ENCODE peak calls at places on chromosomes 16 and 17, in nine cellular contexts. N, C, U, O, G, J, M, E and T are unnamed samples.

GRCh38 chr17:58534901-58535421 is 20.5 kb upstream of the MTMR4 start:
- DNase-seq in C (peak; percentile 47), E (no peak), N (no peak), M (no peak), O (no peak), U (no peak), G (no peak), J (no peak), T (peak; percentile 98)

GRCh38 chr16:79658301-79659001 is 57.9 kb upstream of the MAF start:
- DNase-seq in N (no peak), J (no peak), O (peak; percentile 74), U (no peak), C (peak; percentile 93), M (no peak), G (peak; percentile 13), E (peak; percentile 18), T (peak; percentile 82)

GRCh38 chr17:50065056-50065455 is 9.1 kb downstream of the ITGA3 start:
- DNase-seq in J (no peak), N (no peak), E (no peak), O (no peak), C (no peak), M (no peak), U (no peak), G (no peak), T (peak; percentile 52)

GRCh38 chr17:41415833-41416335 is 8.5 kb downstream of the KRT37 start:
- DNase-seq in O (peak; percentile 48), G (no peak), N (no peak), J (no peak), U (no peak), E (no peak), C (peak; percentile 74), M (peak; percentile 63), T (peak; percentile 90)

GRCh38 chr16:78307824-78308528 is 208.5 kb downstream of the WWOX start:
- DNase-seq in G (no peak), U (no peak), E (no peak), N (no peak), O (no peak), C (no peak), J (no peak), M (no peak), T (no peak)

GRCh38 chr17:2595736-2596135 is 2.3 kb downstream of the PAFAH1B1 start:
- DNase-seq in E (no peak), O (no peak), J (no peak), N (no peak), G (no peak), C (no peak), U (no peak), M (no peak), T (peak; percentile 54)

GRCh38 chr17:44095647-44096496 is 25.3 kb downstream of the G6PC3 start:
- DNase-seq in J (peak; percentile 62), E (peak; percentile 64), M (peak; percentile 51), O (peak; percentile 60), N (no peak), C (peak; percentile 60), G (peak; percentile 92), U (no peak), T (peak; percentile 96)

GRCh38 chr16:67039260-67040020 is 10.5 kb downstream of the CBFB start:
- DNase-seq in G (no peak), N (no peak), M (no peak), C (no peak), J (no peak), U (no peak), O (no peak), E (no peak), T (no peak)

GRCh38 chr16:14364386-14365199 is 265.5 kb downstream of the PARN start:
- DNase-seq in U (no peak), M (no peak), C (no peak), E (no peak), N (no peak), J (no peak), G (peak; percentile 43), O (peak; percentile 94), T (peak; percentile 90)

GRCh38 chr16:49158029-49158642 is 123.5 kb downstream of the CBLN1 start:
- DNase-seq in O (no peak), E (no peak), M (no peak), C (no peak), U (peak; percentile 8), G (peak; percentile 91), J (peak; percentile 16), N (no peak), T (no peak)

GRCh38 chr16:80585764-80586163 is 45.0 kb downstream of the DYNLRB2 start:
- DNase-seq in M (no peak), J (no peak), E (no peak), G (no peak), U (peak; percentile 30), C (no peak), O (no peak), N (no peak), T (no peak)

GRCh38 chr17:80441133-80441578 is 26.2 kb downstream of the ENDOV start:
- DNase-seq in O (no peak), N (no peak), M (no peak), E (no peak), U (peak; percentile 69), G (peak; percentile 92), J (peak; percentile 82), C (peak; percentile 51), T (peak; percentile 97)

GRCh38 chr16:53207810-53208752 is 153.3 kb downstream of the CHD9 start:
- DNase-seq in U (peak; percentile 32), M (peak; percentile 52), E (peak; percentile 45), C (peak; percentile 59), O (peak; percentile 59), N (no peak), G (peak; percentile 86), J (peak; percentile 81), T (peak; percentile 83)

GRCh38 chr17:58956997-58957724 is 149.5 kb downstream of the TRIM37 start:
- DNase-seq in C (no peak), U (no peak), E (no peak), N (no peak), J (no peak), G (no peak), M (no peak), O (no peak), T (peak; percentile 88)

GRCh38 chr17:72514888-72515287 is 394.1 kb downstream of the SOX9 start:
- DNase-seq in O (no peak), U (no peak), C (no peak), N (no peak), J (no peak), E (no peak), M (peak; percentile 11), G (no peak), T (no peak)

GRCh38 chr17:73427198-73427597 is 115.4 kb upstream of the CDC42EP4 start:
- DNase-seq in M (no peak), J (no peak), C (no peak), E (no peak), N (no peak), O (no peak), U (no peak), G (no peak), T (no peak)

GRCh38 chr16:69917739-69918138 is 33.4 kb upstream of the CLEC18A start:
- DNase-seq in E (peak; percentile 75), N (no peak), M (peak; percentile 77), U (no peak), O (peak; percentile 90), G (peak; percentile 76), J (no peak), C (peak; percentile 92), T (peak; percentile 89)

GRCh38 chr16:20884240-20884556 is 16.0 kb downstream of the DCUN1D3 start:
- DNase-seq in N (no peak), G (no peak), E (no peak), U (peak; percentile 41), J (no peak), M (no peak), O (no peak), C (no peak), T (peak; percentile 15)

GRCh38 chr16:58012481-58012880 is 11.3 kb downstream of the USB1 start:
- DNase-seq in O (no peak), C (no peak), U (no peak), G (peak; percentile 52), M (no peak), N (no peak), J (no peak), E (no peak), T (no peak)
- TF ChIP-seq CTCF in O (no peak), C (no peak), U (no peak), G (no peak), M (no peak), N (no peak), J (no peak), E (no peak), T (no peak)

GRCh38 chr17:64418506-64419339 is 28.1 kb upstream of the PECAM1 start:
- DNase-seq in E (no peak), M (no peak), J (peak; percentile 63), G (peak; percentile 69), U (no peak), N (no peak), O (no peak), C (no peak), T (peak; percentile 80)
- TF ChIP-seq CTCF in E (peak; percentile 78), M (peak; percentile 80), J (peak; percentile 61), G (peak; percentile 79), U (peak; percentile 84), N (peak; percentile 78), O (peak; percentile 55), C (peak; percentile 91), T (peak; percentile 62)

DNA sequence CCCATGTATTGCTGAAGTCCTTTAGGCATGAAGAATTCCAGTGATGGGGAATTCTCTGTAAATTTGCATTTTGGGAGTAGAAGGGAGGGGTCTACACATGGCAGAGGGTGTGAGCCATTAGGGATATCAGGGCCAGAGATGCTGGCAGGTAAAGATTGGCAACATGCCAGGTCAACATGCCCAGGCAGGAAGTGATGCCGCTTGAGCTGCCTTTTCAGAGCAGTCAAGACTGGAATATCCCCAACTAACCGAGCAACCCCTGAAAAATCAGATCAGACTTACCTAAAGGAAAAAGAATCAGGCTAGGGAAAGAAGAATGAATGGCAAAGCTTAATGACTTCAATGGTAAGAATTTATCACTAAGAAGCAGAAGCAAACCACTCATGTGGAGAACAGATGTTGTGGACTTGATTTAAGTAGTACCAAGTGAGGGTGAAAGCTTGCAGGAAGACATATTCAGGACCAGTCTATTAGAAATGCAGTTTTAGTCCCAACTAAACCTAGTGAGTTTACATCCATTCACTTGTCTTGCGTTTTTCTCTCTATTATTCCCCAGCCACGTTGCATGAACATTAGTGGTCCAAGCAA is 105.4 kb downstream of the ABCA8 start:
- DNase-seq in E (no peak), O (no peak), G (no peak), M (no peak), N (no peak), U (no peak), C (no peak), J (no peak), T (no peak)
- TF ChIP-seq CTCF in E (no peak), O (no peak), G (no peak), M (no peak), N (no peak), U (no peak), C (no peak), J (no peak), T (no peak)

GRCh38 chr17:56751145-56751743 is 82.5 kb downstream of the C17orf67 start:
- DNase-seq in U (no peak), E (no peak), J (no peak), G (no peak), C (no peak), N (no peak), M (no peak), O (no peak), T (no peak)
- TF ChIP-seq CTCF in U (no peak), E (no peak), J (no peak), G (peak; percentile 19), C (no peak), N (no peak), M (no peak), O (peak; percentile 14), T (no peak)